ENCODE peak calls at places on chromosome 19, in nine cellular contexts. J, V, X, I, C, T, L, W and D are unnamed samples.

GRCh38 chr19:29705706-29706105 is 9.4 kb downstream of the C19orf12 start:
- DNase-seq in V (no peak), C (no peak), X (no peak), J (no peak), W (no peak), T (no peak), I (no peak), L (no peak), D (no peak)

GRCh38 chr19:5693195-5694166 is 3.4 kb downstream of the RPL36 start:
- DNase-seq in T (no peak), V (no peak), X (no peak), I (no peak), W (no peak), C (peak; percentile 10), J (no peak), L (no peak), D (no peak)

GRCh38 chr19:5534787-5535586 is 32.8 kb downstream of the TINCR start:
- DNase-seq in V (no peak), I (no peak), W (no peak), L (no peak), X (no peak), C (no peak), T (no peak), J (no peak), D (no peak)

GRCh38 chr19:29328586-29328985 is 115.6 kb upstream of the UQCRFS1 start:
- DNase-seq in C (no peak), J (no peak), T (no peak), I (no peak), X (no peak), W (no peak), L (no peak), V (no peak), D (no peak)

GRCh38 chr19:29795461-29795860 is 16.3 kb upstream of the CCNE1 start:
- DNase-seq in T (no peak), X (no peak), J (no peak), L (no peak), C (no peak), V (no peak), W (no peak), I (no peak), D (no peak)

GRCh38 chr19:58476498-58477015 is 405 bp downstream of the ZNF446 start:
- DNase-seq in I (no peak), C (peak; percentile 46), J (no peak), T (peak; percentile 28), X (no peak), L (no peak), W (no peak), V (no peak), D (no peak)

GRCh38 chr19:45442927-45443461 is 19.3 kb upstream of the ERCC1 start:
- DNase-seq in V (no peak), W (peak; percentile 38), C (peak; percentile 63), I (no peak), T (no peak), X (peak; percentile 52), J (no peak), L (no peak), D (no peak)

GRCh38 chr19:38500450-38500849 is 67.0 kb downstream of the RYR1 start:
- DNase-seq in W (no peak), I (no peak), X (no peak), V (no peak), J (no peak), T (no peak), C (no peak), L (no peak), D (no peak)

GRCh38 chr19:53432088-53432661 is 391 bp downstream of the ZNF761 start:
- DNase-seq in T (peak; percentile 37), C (peak; percentile 23), X (peak; percentile 47), W (no peak), V (no peak), I (peak; percentile 9), J (peak; percentile 44), L (peak; percentile 7), D (no peak)

GRCh38 chr19:28785961-28786360 is 427.0 kb downstream of the UQCRFS1 start:
- DNase-seq in V (no peak), W (no peak), J (no peak), T (peak; percentile 11), X (no peak), I (no peak), C (no peak), L (no peak), D (no peak)

GRCh38 chr19:15159251-15159650 is 41.5 kb downstream of the NOTCH3 start:
- DNase-seq in X (no peak), C (no peak), I (no peak), T (no peak), W (no peak), L (no peak), J (no peak), V (peak; percentile 13), D (no peak)

GRCh38 chr19:35704218-35704617 is at the start of gene ZBTB32:
- DNase-seq in X (peak; percentile 28), J (no peak), L (no peak), C (no peak), W (no peak), V (no peak), T (peak; percentile 77), I (peak; percentile 27), D (no peak)